ENCODE peak calls at places on chromosomes 16 and 17, in five cellular contexts. One of them, this sample, is unnamed.

GRCh38 chr16:27232061-27232841 is 28.9 kb downstream of the KDM8 start:
- DNase-seq in C1 segment of cervical spinal cord: peak; percentile 36
- DNase-seq in NB4: peak; percentile 62
- DNase-seq in stomach: no peak
- DNase-seq in T-helper 17 cell: no peak
- DNase-seq in this sample: no peak

GRCh38 chr16:89325861-89326471 is 108.5 kb downstream of the ZNF778 start:
- DNase-seq in C1 segment of cervical spinal cord: no peak
- DNase-seq in NB4: peak; percentile 84
- DNase-seq in stomach: peak; percentile 72
- DNase-seq in T-helper 17 cell: no peak
- DNase-seq in this sample: no peak

GRCh38 chr16:88768041-88768876 is 16.8 kb downstream of the PIEZO1 start:
- DNase-seq in C1 segment of cervical spinal cord: peak; percentile 22
- DNase-seq in NB4: no peak
- DNase-seq in stomach: no peak
- DNase-seq in T-helper 17 cell: no peak
- DNase-seq in this sample: no peak

GRCh38 chr17:7017827-7018200 is 5.0 kb upstream of the BCL6B start:
- DNase-seq in C1 segment of cervical spinal cord: no peak
- DNase-seq in NB4: peak; percentile 64
- DNase-seq in stomach: no peak
- DNase-seq in T-helper 17 cell: no peak
- DNase-seq in this sample: no peak

GRCh38 chr16:75433732-75434413 is 570 bp upstream of the CFDP1 start:
- DNase-seq in C1 segment of cervical spinal cord: peak; percentile 73
- DNase-seq in NB4: peak; percentile 80
- DNase-seq in stomach: peak; percentile 71
- DNase-seq in T-helper 17 cell: peak; percentile 57
- DNase-seq in this sample: peak; percentile 55

GRCh38 chr17:74750327-74751069 is 2.1 kb downstream of the NHERF1 start:
- DNase-seq in C1 segment of cervical spinal cord: no peak
- DNase-seq in NB4: peak; percentile 47
- DNase-seq in stomach: peak; percentile 80
- DNase-seq in T-helper 17 cell: no peak
- DNase-seq in this sample: no peak

GRCh38 chr16:66553223-66553622 is 847 bp downstream of the CKLF start:
- DNase-seq in C1 segment of cervical spinal cord: no peak
- DNase-seq in NB4: peak; percentile 22
- DNase-seq in stomach: peak; percentile 29
- DNase-seq in T-helper 17 cell: no peak
- DNase-seq in this sample: no peak

GRCh38 chr17:40331743-40332641 is 23.0 kb downstream of the RARA start:
- DNase-seq in C1 segment of cervical spinal cord: peak; percentile 77
- DNase-seq in NB4: no peak
- DNase-seq in stomach: peak; percentile 92
- DNase-seq in T-helper 17 cell: no peak
- DNase-seq in this sample: no peak

GRCh38 chr16:56912746-56913703 is 18.9 kb upstream of the HERPUD1 start:
- DNase-seq in C1 segment of cervical spinal cord: no peak
- DNase-seq in NB4: no peak
- DNase-seq in stomach: no peak
- DNase-seq in T-helper 17 cell: no peak
- DNase-seq in this sample: no peak

GRCh38 chr17:6706499-6706898 is 6.7 kb downstream of the SLC13A5 start:
- DNase-seq in C1 segment of cervical spinal cord: no peak
- DNase-seq in NB4: no peak
- DNase-seq in stomach: peak; percentile 10
- DNase-seq in T-helper 17 cell: no peak
- DNase-seq in this sample: no peak

GRCh38 chr17:40825596-40825995 is 3.2 kb upstream of the KRT10 start:
- DNase-seq in C1 segment of cervical spinal cord: no peak
- DNase-seq in NB4: no peak
- DNase-seq in stomach: no peak
- DNase-seq in T-helper 17 cell: no peak
- DNase-seq in this sample: no peak

GRCh38 chr17:77002103-77003045 is 134.2 kb downstream of the MGAT5B start:
- DNase-seq in C1 segment of cervical spinal cord: no peak
- DNase-seq in NB4: no peak
- DNase-seq in stomach: no peak
- DNase-seq in T-helper 17 cell: no peak
- DNase-seq in this sample: no peak

GRCh38 chr17:79912552-79913330 is 73.5 kb upstream of the CBX4 start:
- DNase-seq in C1 segment of cervical spinal cord: no peak
- DNase-seq in NB4: no peak
- DNase-seq in stomach: no peak
- DNase-seq in T-helper 17 cell: no peak
- DNase-seq in this sample: no peak

GRCh38 chr17:2083613-2084128 is 28.8 kb downstream of the HIC1 start:
- DNase-seq in C1 segment of cervical spinal cord: peak; percentile 33
- DNase-seq in NB4: peak; percentile 76
- DNase-seq in stomach: no peak
- DNase-seq in T-helper 17 cell: no peak
- DNase-seq in this sample: no peak

GRCh38 chr16:10665166-10665565 is 29.6 kb downstream of the TEKT5 start:
- DNase-seq in C1 segment of cervical spinal cord: no peak
- DNase-seq in NB4: no peak
- DNase-seq in stomach: no peak
- DNase-seq in T-helper 17 cell: no peak
- DNase-seq in this sample: no peak

GRCh38 chr16:25108054-25108453 is 3.5 kb upstream of the LCMT1 start:
- DNase-seq in C1 segment of cervical spinal cord: no peak
- DNase-seq in NB4: peak; percentile 55
- DNase-seq in stomach: no peak
- DNase-seq in T-helper 17 cell: peak; percentile 20
- DNase-seq in this sample: peak; percentile 6

GRCh38 chr17:57985675-57985974 is 2.4 kb downstream of the VEZF1 start:
- DNase-seq in C1 segment of cervical spinal cord: no peak
- DNase-seq in NB4: no peak
- DNase-seq in stomach: no peak
- DNase-seq in T-helper 17 cell: no peak
- DNase-seq in this sample: no peak

GRCh38 chr17:71118039-71118438 is 948.7 kb downstream of the KCNJ2 start:
- DNase-seq in C1 segment of cervical spinal cord: no peak
- DNase-seq in NB4: no peak
- DNase-seq in stomach: no peak
- DNase-seq in T-helper 17 cell: no peak
- DNase-seq in this sample: no peak

GRCh38 chr16:87246269-87247065 is 70.7 kb downstream of the C16orf95 start:
- DNase-seq in C1 segment of cervical spinal cord: no peak
- DNase-seq in NB4: no peak
- DNase-seq in stomach: peak; percentile 16
- DNase-seq in T-helper 17 cell: no peak
- DNase-seq in this sample: no peak